ENCODE peak calls at places on chromosome 14, in four cellular contexts. D is HepG2, C is GM12878, Z is K562. X is an unnamed sample.

GRCh38 chr14:36217027-36217426 is 40.5 kb upstream of the PTCSC3 start:
- DNase-seq in Z (no peak), C (no peak), D (no peak), X (no peak)

GRCh38 chr14:61456720-61457119 is 135.3 kb downstream of the PRKCH start:
- DNase-seq in Z (peak; percentile 73), C (no peak), D (peak; percentile 60), X (peak; percentile 79)

GRCh38 chr14:72736791-72737559 is 156.9 kb downstream of the DPF3 start:
- DNase-seq in D (no peak), Z (no peak), C (no peak), X (no peak)

GRCh38 chr14:56004807-56005579 is 113.2 kb upstream of the PELI2 start:
- DNase-seq in D (no peak), C (peak; percentile 15), Z (no peak), X (no peak)

GRCh38 chr14:87196436-87196835 is 796.5 kb downstream of the GALC start:
- DNase-seq in Z (no peak), D (no peak), C (no peak), X (no peak)

GRCh38 chr14:97703006-97703760 is 906.0 kb downstream of the VRK1 start:
- DNase-seq in C (peak; percentile 53), Z (no peak), D (no peak), X (no peak)

GRCh38 chr14:86022031-86022629 is 492.2 kb downstream of the FLRT2 start:
- DNase-seq in Z (no peak), C (no peak), D (no peak), X (no peak)

GRCh38 chr14:100586520-100587247 is 533 bp downstream of the BEGAIN start:
- DNase-seq in C (no peak), Z (no peak), D (no peak), X (peak; percentile 55)

GRCh38 chr14:54805521-54806322 is 96.9 kb downstream of the GCH1 start:
- DNase-seq in C (peak; percentile 27), Z (peak; percentile 69), D (peak; percentile 62), X (peak; percentile 85)

GRCh38 chr14:33916663-33917565 is 34.0 kb downstream of the EGLN3 start:
- DNase-seq in D (no peak), Z (peak; percentile 59), C (no peak), X (no peak)

GRCh38 chr14:38210168-38210567 is 2.5 kb downstream of the SSTR1 start:
- DNase-seq in D (no peak), C (no peak), Z (no peak), X (no peak)

GRCh38 chr14:52043690-52044089 is 25.2 kb downstream of the NID2 start:
- DNase-seq in Z (peak; percentile 24), D (peak; percentile 21), C (no peak), X (peak; percentile 78)

GRCh38 chr14:94542111-94542810 is 19.0 kb upstream of the SERPINA4 start:
- DNase-seq in C (no peak), Z (no peak), D (peak; percentile 80), X (no peak)

GRCh38 chr14:94539181-94539580 is 22.1 kb upstream of the SERPINA4 start:
- DNase-seq in Z (no peak), D (no peak), C (no peak), X (no peak)

GRCh38 chr14:94541234-94541975 is 19.8 kb upstream of the SERPINA4 start:
- DNase-seq in C (no peak), D (no peak), Z (no peak), X (no peak)

GRCh38 chr14:94538070-94538740 is 23.0 kb upstream of the SERPINA4 start:
- DNase-seq in Z (no peak), C (no peak), D (no peak), X (no peak)

DNA sequence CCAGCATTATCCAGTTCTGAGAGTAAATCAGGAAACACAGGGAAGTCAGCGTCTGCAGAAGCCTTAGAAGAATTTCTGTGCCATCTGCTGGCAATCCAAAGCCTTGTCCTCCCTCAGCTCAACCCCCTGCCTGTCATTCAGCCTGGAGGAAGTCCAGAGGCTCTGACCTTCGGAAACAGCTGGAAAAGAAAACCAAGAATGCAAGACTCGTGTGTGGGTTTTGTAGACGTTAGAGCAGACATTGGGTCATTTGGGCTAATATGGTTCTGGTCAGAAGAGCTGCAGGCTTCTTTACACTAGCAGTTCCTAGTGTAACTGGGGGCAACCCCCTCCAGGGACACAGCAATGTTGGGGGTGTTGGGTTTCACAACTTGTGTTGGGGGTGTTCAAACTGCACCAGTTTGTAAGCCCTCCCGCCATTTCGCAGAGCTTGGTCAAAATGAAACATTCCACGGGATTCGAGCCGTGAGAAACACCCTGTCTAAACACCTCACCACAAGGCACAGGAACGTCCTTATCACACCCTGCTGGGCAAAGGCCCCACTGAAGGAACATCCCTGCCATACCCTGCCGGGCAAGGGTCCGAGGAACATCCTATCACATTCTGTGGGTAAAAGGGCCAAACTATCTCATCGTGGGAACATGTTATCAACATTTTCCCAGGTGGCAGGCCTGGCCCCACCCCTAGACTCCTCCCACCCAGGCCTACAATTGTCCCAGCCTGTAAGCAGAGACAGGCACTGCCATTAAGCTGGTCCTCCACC is 21.0 kb upstream of the SERPINA4 start:
- DNase-seq in Z (no peak), D (peak; percentile 69), C (no peak), X (no peak)
- TF ChIP-seq FOXK2 in Z (no peak), D (no peak), C (no peak), X (no peak)

DNA sequence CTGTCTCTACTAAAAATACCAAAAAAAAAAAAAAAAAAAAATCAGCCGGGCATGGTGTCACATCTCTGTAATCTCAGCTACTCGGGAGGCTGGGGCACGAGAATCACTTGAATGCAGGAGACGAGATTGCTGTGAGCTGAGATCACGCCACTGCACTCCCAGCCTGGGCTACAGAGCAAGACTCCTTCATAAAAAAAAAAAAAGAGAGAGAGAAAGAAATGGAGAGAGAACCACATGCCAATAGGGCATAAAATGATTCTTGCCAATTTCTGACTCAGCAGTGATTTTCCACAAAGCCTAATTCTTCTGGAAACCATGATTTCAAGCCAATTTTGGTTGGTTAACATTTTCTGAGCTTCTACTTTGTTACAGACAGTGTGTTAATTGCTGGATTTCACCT is 250.4 kb upstream of the SEL1L start:
- DNase-seq in Z (no peak), C (no peak), D (no peak), X (no peak)
- TF ChIP-seq SP1 in Z (no peak), C (no peak), D (no peak), X (no peak)

DNA sequence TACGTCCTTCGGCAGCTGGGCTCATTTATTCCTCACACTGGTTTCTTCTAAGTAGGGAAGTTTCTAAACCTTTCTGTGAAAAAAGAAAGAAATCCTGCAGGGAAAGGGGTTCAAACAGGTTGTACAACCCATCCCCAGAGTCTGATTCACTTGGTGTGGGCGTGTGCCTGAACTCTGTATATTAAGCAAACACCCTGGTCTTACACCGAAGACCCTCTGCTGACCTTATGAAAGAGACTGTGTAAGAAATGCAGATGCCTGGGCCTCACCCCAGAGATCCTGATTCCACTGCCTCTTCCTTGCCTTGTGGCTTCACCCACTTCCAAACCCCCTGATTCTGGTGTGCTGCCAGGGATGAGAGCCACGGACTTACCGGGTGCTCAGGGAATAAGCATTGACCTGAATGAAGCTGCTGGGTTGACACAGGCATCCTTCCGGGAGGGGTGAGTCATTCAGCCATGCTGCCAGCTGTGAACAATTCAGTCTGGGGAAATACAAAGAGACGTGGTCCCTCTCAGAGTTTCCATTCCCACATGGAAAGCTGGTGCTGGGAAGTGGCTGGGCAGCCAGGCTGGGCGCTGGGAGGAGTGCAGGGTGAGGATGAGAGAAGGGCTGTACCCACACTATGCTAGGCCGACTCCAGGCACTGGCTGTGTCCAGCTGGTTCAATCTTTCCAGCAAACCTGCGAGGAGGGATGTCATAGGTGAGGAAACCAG is 26.5 kb upstream of the ACTN1 start:
- DNase-seq in C (no peak), Z (no peak), D (peak; percentile 57), X (no peak)
- TF ChIP-seq BHLHE40 in C (no peak), Z (no peak), D (no peak), X (no peak)

GRCh38 chr14:105847400-105847799 is 321.0 kb downstream of the TMEM121 start:
- DNase-seq in C (no peak), D (no peak), Z (no peak), X (no peak)

GRCh38 chr14:105844047-105844630 is 317.8 kb downstream of the TMEM121 start:
- DNase-seq in D (no peak), Z (no peak), C (no peak), X (no peak)

GRCh38 chr14:105846312-105846711 is 319.9 kb downstream of the TMEM121 start:
- DNase-seq in C (no peak), Z (no peak), D (no peak), X (no peak)

GRCh38 chr14:105844810-105845724 is 318.7 kb downstream of the TMEM121 start:
- DNase-seq in Z (no peak), C (no peak), D (no peak), X (no peak)

DNA sequence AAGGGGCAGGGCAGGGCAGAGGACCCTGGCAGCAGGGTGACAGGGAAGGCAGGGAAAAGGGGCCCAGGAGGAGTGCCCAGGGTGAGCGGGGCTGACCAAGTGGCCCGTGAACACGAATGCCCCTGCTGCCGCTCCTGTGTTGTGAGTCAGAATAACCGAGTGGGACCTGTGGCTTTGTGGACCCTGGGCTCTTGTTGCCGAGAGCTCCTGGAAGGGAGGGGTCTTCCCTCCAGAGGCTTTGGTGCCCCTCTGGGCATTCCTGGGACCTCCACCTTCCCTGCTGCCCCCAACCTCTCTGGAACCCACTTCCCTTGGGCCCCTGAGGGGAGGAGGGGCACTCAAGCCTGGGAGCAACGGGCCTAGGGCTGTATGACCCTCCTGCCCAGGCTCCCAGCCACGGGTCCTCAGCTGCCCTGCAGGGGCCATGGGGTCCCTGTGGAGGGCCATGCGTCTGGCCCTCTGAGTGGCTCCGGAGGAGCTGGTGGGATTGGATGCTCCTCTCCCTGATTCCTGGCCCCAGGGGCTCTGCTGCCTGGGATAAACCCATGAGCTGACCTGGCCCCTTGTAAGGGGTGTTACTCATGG is 319.4 kb downstream of the TMEM121 start:
- DNase-seq in Z (no peak), D (no peak), C (no peak), X (no peak)
- TF ChIP-seq FOXK2 in Z (no peak), D (no peak), C (no peak), X (no peak)

GRCh38 chr14:99191663-99192621 is 80.1 kb downstream of the BCL11B start:
- DNase-seq in C (no peak), D (no peak), Z (no peak), X (no peak)
- TF ChIP-seq SP1 in C (no peak), D (no peak), Z (no peak), X (no peak)

GRCh38 chr14:73771848-73772705 is 57.9 kb upstream of the PNMA1 start:
- DNase-seq in D (peak; percentile 94), C (peak; percentile 85), Z (peak; percentile 81), X (peak; percentile 46)
- TF ChIP-seq BHLHE40 in D (peak; percentile 99), C (peak; percentile 100), Z (peak; percentile 97), X (no peak)

DNA sequence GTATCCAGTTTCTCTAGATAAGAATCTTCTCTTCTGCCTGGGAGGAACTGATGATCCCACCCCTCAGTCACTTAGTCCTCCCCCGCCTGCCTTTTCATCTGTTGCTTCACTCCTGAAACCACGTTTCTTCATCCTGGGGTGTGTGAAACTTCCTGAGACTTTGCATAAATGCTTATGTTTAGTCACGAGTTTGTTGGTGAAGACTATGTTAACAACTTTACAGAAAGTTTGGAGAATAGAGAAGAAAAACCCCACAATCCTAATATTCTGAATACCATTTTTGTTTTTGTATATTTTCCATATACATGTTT is 33.2 kb downstream of the MARK3 start:
- DNase-seq in C (no peak), D (no peak), Z (peak; percentile 38), X (no peak)
- TF ChIP-seq FOXK2 in C (no peak), D (no peak), Z (no peak), X (no peak)